ENCODE peak calls at places on chromosomes 3 and 15, in eight cellular contexts. Z is iris pigment epithelial cell; C is stimulated activated naive B cell treated with anti-CD40 and anti-IgM and Interleukin-4, amounts not matched to agents 10 μg/mL and 1 μg/mL and 100 μg/mL, for 72 hours; K is stimulated activated CD8-positive, alpha-beta memory T cell treated with anti-CD3 and anti-CD28 coated beads, Interleukin-4, amount 100 ng/mL, for 1 hour; I is upper lobe of left lung; B is astrocyte of the cerebellum; Y is EH; O is heart right ventricle. Q is an unnamed sample.

GRCh38 chr15:40190591-40190990 is 29.7 kb downstream of the BUB1B start:
- DNase-seq in B (no peak), C (no peak), K (no peak), I (no peak), Y (peak; percentile 62), Z (peak; percentile 67), O (no peak), Q (no peak)

GRCh38 chr15:95086543-95087252 is 855.3 kb downstream of the MCTP2 start:
- DNase-seq in B (peak; percentile 34), I (no peak), K (no peak), Z (peak; percentile 65), O (peak; percentile 10), Y (peak; percentile 82), C (no peak), Q (no peak)

GRCh38 chr15:34804113-34804512 is 8.8 kb upstream of the ACTC1 start:
- DNase-seq in I (no peak), O (no peak), Z (no peak), K (no peak), C (no peak), B (no peak), Y (no peak), Q (no peak)

GRCh38 chr3:40725026-40725425 is 200.3 kb downstream of the ZNF621 start:
- DNase-seq in I (no peak), O (no peak), C (no peak), B (no peak), Z (no peak), K (no peak), Y (no peak), Q (no peak)

GRCh38 chr15:42152196-42152920 is 4.1 kb downstream of the PLA2G4F start:
- DNase-seq in K (no peak), Z (no peak), O (peak; percentile 19), C (no peak), Y (peak; percentile 9), I (peak; percentile 89), B (no peak), Q (no peak)

GRCh38 chr3:142117052-142117451 is 32.3 kb downstream of the TFDP2 start:
- DNase-seq in K (no peak), O (no peak), B (peak; percentile 63), Z (peak; percentile 50), C (no peak), Y (no peak), I (no peak), Q (no peak)

GRCh38 chr15:79475312-79475711 is 43.2 kb downstream of the MINAR1 start:
- DNase-seq in Z (peak; percentile 31), Y (peak; percentile 8), K (no peak), C (no peak), O (no peak), I (no peak), B (peak; percentile 40), Q (no peak)

GRCh38 chr3:60573494-60573893 is 677.8 kb downstream of the FHIT start:
- DNase-seq in K (no peak), Z (peak; percentile 46), C (no peak), I (no peak), B (no peak), Y (peak; percentile 60), O (no peak), Q (no peak)

GRCh38 chr3:23863060-23863459 is 53.7 kb downstream of the NKIRAS1 start:
- DNase-seq in C (no peak), B (no peak), Y (peak; percentile 10), O (no peak), Z (peak; percentile 47), K (no peak), I (no peak), Q (no peak)

GRCh38 chr3:72306800-72307341 is 521.9 kb upstream of the PROK2 start:
- DNase-seq in C (no peak), I (no peak), O (no peak), B (peak; percentile 64), Z (peak; percentile 34), Y (no peak), K (no peak), Q (no peak)

GRCh38 chr3:123883111-123883510 is 1.0 kb downstream of the MYLK start:
- DNase-seq in C (no peak), B (no peak), I (no peak), K (no peak), O (no peak), Y (no peak), Z (no peak), Q (no peak)

GRCh38 chr3:113283306-113283705 is 71.9 kb downstream of the BOC start:
- DNase-seq in I (no peak), Z (no peak), B (no peak), O (no peak), C (no peak), K (no peak), Y (no peak), Q (no peak)

GRCh38 chr3:30681276-30682211 is 75.1 kb downstream of the TGFBR2 start:
- DNase-seq in K (no peak), B (no peak), O (peak; percentile 67), C (no peak), I (no peak), Z (peak; percentile 30), Y (peak; percentile 63), Q (no peak)

GRCh38 chr3:112126501-112126900 is 6.5 kb downstream of the GCSAM start:
- DNase-seq in Z (peak; percentile 21), O (no peak), B (no peak), I (no peak), Y (peak; percentile 54), K (no peak), C (no peak), Q (peak; percentile 85)